ENCODE peak calls at places on chromosomes 12 and 14, in seven cellular contexts. H is NCI-H146; P is Calu3; L is chondrocyte; Q is HTR-8/SVneo; E is naive thymus-derived CD8-positive, alpha-beta T cell; R is NCI-H1105. J is an unnamed sample.

GRCh38 chr14:104202259-104203070 is 64.1 kb downstream of the KIF26A start:
- DNase-seq in Q (no peak), H (no peak), L (no peak), E (no peak), P (peak), R (peak), J (no peak)

GRCh38 chr12:107125833-107126232 is 32.5 kb upstream of the CRY1 start:
- DNase-seq in H (peak), P (no peak), L (no peak), Q (no peak), R (peak), E (no peak), J (no peak)

GRCh38 chr14:104599446-104599845 is 5.1 kb downstream of the TMEM179 start:
- DNase-seq in E (no peak), L (peak), Q (no peak), R (no peak), P (no peak), H (no peak), J (no peak)

GRCh38 chr12:55955800-55956508 is 9.9 kb downstream of the PMEL start:
- DNase-seq in L (no peak), Q (peak), E (peak), R (no peak), P (peak), H (no peak), J (no peak)

GRCh38 chr12:65968889-65969509 is 144.7 kb downstream of the HMGA2 start:
- DNase-seq in H (no peak), L (no peak), R (no peak), E (no peak), Q (no peak), P (no peak), J (no peak)

GRCh38 chr12:45192041-45192695 is 23.7 kb upstream of the ANO6 start:
- DNase-seq in R (no peak), Q (no peak), E (no peak), L (no peak), P (peak), H (no peak), J (no peak)

GRCh38 chr12:8035440-8036010 is 3.0 kb downstream of the FOXJ2 start:
- DNase-seq in R (no peak), Q (no peak), L (no peak), P (no peak), E (no peak), H (no peak), J (no peak)

GRCh38 chr12:63862187-63863107 is 17.9 kb downstream of the SRGAP1 start:
- DNase-seq in R (no peak), L (no peak), P (peak), Q (peak), H (no peak), E (no peak), J (no peak)

GRCh38 chr14:65356327-65356836 is 56.1 kb upstream of the FUT8 start:
- DNase-seq in R (no peak), Q (peak), L (no peak), H (no peak), E (no peak), P (peak), J (peak)

GRCh38 chr12:53596920-53597363 is 29.2 kb downstream of the ATF7 start:
- DNase-seq in R (no peak), P (no peak), E (no peak), Q (no peak), H (no peak), L (no peak), J (no peak)

J was measured in AG04450.